ENCODE peak calls at places on chromosome 17, in ten cellular contexts. V, O, U, Y, N, R, L, P, C and A are unnamed samples.

GRCh38 chr17:83100853-83101391 is 21.5 kb downstream of the METRNL start:
- DNase-seq in V (no peak), O (peak), U (no peak), Y (no peak), N (peak), R (peak), L (no peak), P (peak), C (no peak), A (no peak)

GRCh38 chr17:31390748-31391495 is 553 bp upstream of the RAB11FIP4 start:
- DNase-seq in V (no peak), O (peak), U (peak), Y (no peak), N (no peak), R (no peak), L (no peak), P (no peak), C (no peak), A (peak)

GRCh38 chr17:17675925-17676534 is 5.2 kb upstream of the RAI1 start:
- DNase-seq in V (no peak), O (peak), U (no peak), Y (peak), N (peak), R (peak), L (no peak), P (no peak), C (no peak), A (no peak)

GRCh38 chr17:20925091-20925490 is 117.7 kb downstream of the USP22 start:
- DNase-seq in V (no peak), O (no peak), U (no peak), Y (no peak), N (no peak), R (no peak), L (no peak), P (no peak), C (no peak), A (no peak)

GRCh38 chr17:55159251-55159650 is 105.5 kb upstream of the HLF start:
- DNase-seq in V (no peak), O (no peak), U (no peak), Y (no peak), N (no peak), R (no peak), L (no peak), P (no peak), C (no peak), A (no peak)

GRCh38 chr17:43367588-43368242 is 31.1 kb upstream of the ARL4D start:
- DNase-seq in V (no peak), O (peak), U (no peak), Y (peak), N (no peak), R (peak), L (no peak), P (no peak), C (peak), A (peak)

GRCh38 chr17:42112552-42113176 is at the start of gene DHX58:
- DNase-seq in V (peak), O (no peak), U (peak), Y (peak), N (peak), R (peak), L (no peak), P (peak), C (peak), A (no peak)

GRCh38 chr17:45371414-45372324 is 54.8 kb upstream of the MAP3K14 start:
- DNase-seq in V (no peak), O (peak), U (peak), Y (peak), N (peak), R (no peak), L (no peak), P (no peak), C (no peak), A (no peak)

GRCh38 chr17:2084766-2085647 is 30.1 kb downstream of the HIC1 start:
- DNase-seq in V (no peak), O (no peak), U (no peak), Y (peak), N (peak), R (no peak), L (no peak), P (no peak), C (no peak), A (no peak)

GRCh38 chr17:82689077-82689476 is 9.4 kb downstream of the RAB40B start:
- DNase-seq in V (no peak), O (no peak), U (no peak), Y (no peak), N (peak), R (peak), L (no peak), P (no peak), C (no peak), A (no peak)

GRCh38 chr17:31497994-31498826 is 106.7 kb downstream of the RAB11FIP4 start:
- DNase-seq in V (no peak), O (no peak), U (no peak), Y (no peak), N (no peak), R (no peak), L (no peak), P (no peak), C (no peak), A (no peak)

GRCh38 chr17:79545251-79546005 is 65.4 kb downstream of the RBFOX3 start:
- DNase-seq in V (no peak), O (no peak), U (no peak), Y (no peak), N (no peak), R (no peak), L (no peak), P (no peak), C (no peak), A (no peak)

GRCh38 chr17:58818654-58819053 is 63.0 kb downstream of the PPM1E start:
- DNase-seq in V (no peak), O (peak), U (no peak), Y (no peak), N (no peak), R (peak), L (no peak), P (no peak), C (no peak), A (no peak)

GRCh38 chr17:33120103-33120502 is 128.5 kb downstream of the SPACA3 start:
- DNase-seq in V (no peak), O (no peak), U (no peak), Y (no peak), N (no peak), R (peak), L (no peak), P (no peak), C (no peak), A (no peak)

GRCh38 chr17:41417576-41418015 is 6.8 kb downstream of the KRT37 start:
- DNase-seq in V (no peak), O (peak), U (no peak), Y (peak), N (no peak), R (no peak), L (no peak), P (no peak), C (peak), A (no peak)

GRCh38 chr17:61307905-61308886 is 91.4 kb upstream of the TBX2 start:
- DNase-seq in V (no peak), O (no peak), U (no peak), Y (no peak), N (no peak), R (no peak), L (no peak), P (no peak), C (no peak), A (no peak)

GRCh38 chr17:78541488-78542237 is 35.5 kb downstream of the DNAH17 start:
- DNase-seq in V (no peak), O (peak), U (no peak), Y (peak), N (no peak), R (no peak), L (no peak), P (no peak), C (no peak), A (no peak)

GRCh38 chr17:11389583-11389982 is 148.6 kb downstream of the SHISA6 start:
- DNase-seq in V (no peak), O (no peak), U (no peak), Y (no peak), N (no peak), R (no peak), L (no peak), P (no peak), C (no peak), A (no peak)

GRCh38 chr17:31299624-31300023 is 2.6 kb upstream of the OMG start:
- DNase-seq in V (no peak), O (no peak), U (no peak), Y (no peak), N (no peak), R (no peak), L (no peak), P (no peak), C (no peak), A (no peak)